ENCODE peak calls at places on chromosomes 11 and 22, in ten cellular contexts. L, H, R, U, Y, C, A, D, W and K are unnamed samples.

GRCh38 chr11:120912504-120912903 is 111.4 kb upstream of the TBCEL start:
- DNase-seq in L (no peak), H (peak), R (no peak), U (no peak), Y (peak), C (peak), A (no peak), D (peak), W (peak), K (peak)

GRCh38 chr11:122524532-122524882 is 131.0 kb upstream of the UBASH3B start:
- DNase-seq in L (no peak), H (peak), R (no peak), U (no peak), Y (no peak), C (no peak), A (no peak), D (no peak), W (no peak), K (no peak)

GRCh38 chr11:14041040-14041439 is 78.5 kb downstream of the SPON1 start:
- DNase-seq in L (no peak), H (no peak), R (no peak), U (no peak), Y (no peak), C (no peak), A (no peak), D (no peak), W (peak), K (no peak)

GRCh38 chr11:68256331-68256741 is 15.4 kb downstream of the C11orf24 start:
- DNase-seq in L (peak), H (no peak), R (no peak), U (no peak), Y (no peak), C (no peak), A (no peak), D (no peak), W (peak), K (no peak)

GRCh38 chr11:22337571-22338464 is at the start of gene SLC17A6:
- DNase-seq in L (no peak), H (no peak), R (no peak), U (no peak), Y (no peak), C (peak), A (no peak), D (peak), W (peak), K (no peak)

GRCh38 chr11:2583605-2583958 is 116.2 kb downstream of the KCNQ1OT1 start:
- DNase-seq in L (no peak), H (no peak), R (no peak), U (no peak), Y (no peak), C (no peak), A (no peak), D (no peak), W (no peak), K (no peak)

GRCh38 chr11:13713982-13714381 is 45.5 kb downstream of the FAR1 start:
- DNase-seq in L (no peak), H (no peak), R (no peak), U (no peak), Y (no peak), C (no peak), A (no peak), D (no peak), W (no peak), K (no peak)

GRCh38 chr11:127412234-127412633 is 411.7 kb upstream of the KIRREL3 start:
- DNase-seq in L (no peak), H (no peak), R (no peak), U (no peak), Y (no peak), C (no peak), A (no peak), D (no peak), W (no peak), K (no peak)

GRCh38 chr11:61418136-61418535 is 11.6 kb downstream of the CPSF7 start:
- DNase-seq in L (no peak), H (no peak), R (no peak), U (no peak), Y (no peak), C (no peak), A (no peak), D (no peak), W (no peak), K (peak)

GRCh38 chr11:96954587-96954986 is 564.8 kb downstream of the JRKL start:
- DNase-seq in L (no peak), H (no peak), R (no peak), U (no peak), Y (no peak), C (no peak), A (no peak), D (no peak), W (no peak), K (no peak)

GRCh38 chr11:12175694-12176241 is 65.4 kb downstream of the MICAL2 start:
- DNase-seq in L (no peak), H (peak), R (no peak), U (no peak), Y (no peak), C (no peak), A (no peak), D (peak), W (peak), K (peak)

GRCh38 chr11:82942376-82942775 is 40.8 kb downstream of the DDIAS start:
- DNase-seq in L (no peak), H (no peak), R (no peak), U (no peak), Y (no peak), C (no peak), A (no peak), D (no peak), W (no peak), K (no peak)

GRCh38 chr22:26398741-26399153 is 30.3 kb upstream of the ASPHD2 start:
- DNase-seq in L (peak), H (peak), R (peak), U (peak), Y (peak), C (peak), A (peak), D (peak), W (peak), K (peak)

GRCh38 chr11:17719028-17719939 is at the start of gene MYOD1:
- DNase-seq in L (no peak), H (no peak), R (peak), U (no peak), Y (no peak), C (no peak), A (no peak), D (peak), W (no peak), K (no peak)

GRCh38 chr11:59259867-59260475 is 47.2 kb upstream of the MPEG1 start:
- DNase-seq in L (no peak), H (no peak), R (no peak), U (no peak), Y (no peak), C (no peak), A (no peak), D (no peak), W (no peak), K (no peak)

GRCh38 chr22:46367707-46368191 is 32.2 kb downstream of the TRMU start:
- DNase-seq in L (peak), H (no peak), R (no peak), U (peak), Y (peak), C (peak), A (peak), D (peak), W (peak), K (no peak)

GRCh38 chr22:40310081-40310770 is 36.1 kb upstream of the ADSL start:
- DNase-seq in L (no peak), H (peak), R (peak), U (no peak), Y (peak), C (no peak), A (no peak), D (peak), W (peak), K (no peak)

GRCh38 chr22:41913842-41914534 is 886 bp downstream of the SHISA8 start:
- DNase-seq in L (no peak), H (no peak), R (no peak), U (no peak), Y (no peak), C (no peak), A (no peak), D (no peak), W (no peak), K (no peak)

GRCh38 chr11:10727259-10727851 is 23.7 kb upstream of the CTR9 start:
- DNase-seq in L (no peak), H (peak), R (no peak), U (no peak), Y (peak), C (no peak), A (no peak), D (no peak), W (peak), K (no peak)

GRCh38 chr22:50731811-50732624 is 6.0 kb upstream of the ACR start:
- DNase-seq in L (peak), H (no peak), R (no peak), U (peak), Y (peak), C (peak), A (no peak), D (no peak), W (peak), K (no peak)

GRCh38 chr11:9493492-9493891 is 32.7 kb downstream of the ZNF143 start:
- DNase-seq in L (no peak), H (no peak), R (no peak), U (no peak), Y (no peak), C (no peak), A (no peak), D (no peak), W (peak), K (no peak)

GRCh38 chr11:12410006-12410728 is 32.8 kb downstream of the PARVA start:
- DNase-seq in L (no peak), H (no peak), R (peak), U (peak), Y (no peak), C (no peak), A (no peak), D (no peak), W (peak), K (no peak)

GRCh38 chr11:42960521-42961088 is 351.2 kb upstream of the API5 start:
- DNase-seq in L (no peak), H (no peak), R (no peak), U (peak), Y (no peak), C (no peak), A (no peak), D (no peak), W (no peak), K (no peak)

GRCh38 chr22:46462726-46463371 is 74.6 kb downstream of the CELSR1 start:
- DNase-seq in L (no peak), H (peak), R (no peak), U (no peak), Y (no peak), C (no peak), A (no peak), D (no peak), W (peak), K (peak)

GRCh38 chr22:35457729-35458546 is 58.0 kb downstream of the MCM5 start:
- DNase-seq in L (no peak), H (no peak), R (no peak), U (no peak), Y (no peak), C (no peak), A (no peak), D (no peak), W (no peak), K (no peak)

GRCh38 chr11:105004021-105004420 is 18.9 kb downstream of the CASP5 start:
- DNase-seq in L (no peak), H (no peak), R (no peak), U (no peak), Y (no peak), C (no peak), A (no peak), D (peak), W (peak), K (no peak)

GRCh38 chr11:2870955-2871720 is 14.4 kb downstream of the CDKN1C start:
- DNase-seq in L (no peak), H (no peak), R (no peak), U (no peak), Y (no peak), C (no peak), A (no peak), D (no peak), W (peak), K (no peak)

GRCh38 chr22:41094036-41094435 is 1.6 kb downstream of the EP300 start:
- DNase-seq in L (no peak), H (no peak), R (no peak), U (no peak), Y (no peak), C (no peak), A (no peak), D (no peak), W (peak), K (no peak)

GRCh38 chr22:33654173-33654890 is 265.9 kb downstream of the LARGE1 start:
- DNase-seq in L (no peak), H (no peak), R (no peak), U (no peak), Y (no peak), C (no peak), A (no peak), D (no peak), W (no peak), K (no peak)

GRCh38 chr22:47795477-47796127 is 1033.2 kb downstream of the TBC1D22A start:
- DNase-seq in L (no peak), H (no peak), R (no peak), U (no peak), Y (no peak), C (no peak), A (no peak), D (no peak), W (no peak), K (no peak)

GRCh38 chr22:46082633-46083032 is 67.7 kb upstream of the PPARA start:
- DNase-seq in L (no peak), H (no peak), R (peak), U (no peak), Y (no peak), C (no peak), A (no peak), D (no peak), W (peak), K (no peak)

DNA sequence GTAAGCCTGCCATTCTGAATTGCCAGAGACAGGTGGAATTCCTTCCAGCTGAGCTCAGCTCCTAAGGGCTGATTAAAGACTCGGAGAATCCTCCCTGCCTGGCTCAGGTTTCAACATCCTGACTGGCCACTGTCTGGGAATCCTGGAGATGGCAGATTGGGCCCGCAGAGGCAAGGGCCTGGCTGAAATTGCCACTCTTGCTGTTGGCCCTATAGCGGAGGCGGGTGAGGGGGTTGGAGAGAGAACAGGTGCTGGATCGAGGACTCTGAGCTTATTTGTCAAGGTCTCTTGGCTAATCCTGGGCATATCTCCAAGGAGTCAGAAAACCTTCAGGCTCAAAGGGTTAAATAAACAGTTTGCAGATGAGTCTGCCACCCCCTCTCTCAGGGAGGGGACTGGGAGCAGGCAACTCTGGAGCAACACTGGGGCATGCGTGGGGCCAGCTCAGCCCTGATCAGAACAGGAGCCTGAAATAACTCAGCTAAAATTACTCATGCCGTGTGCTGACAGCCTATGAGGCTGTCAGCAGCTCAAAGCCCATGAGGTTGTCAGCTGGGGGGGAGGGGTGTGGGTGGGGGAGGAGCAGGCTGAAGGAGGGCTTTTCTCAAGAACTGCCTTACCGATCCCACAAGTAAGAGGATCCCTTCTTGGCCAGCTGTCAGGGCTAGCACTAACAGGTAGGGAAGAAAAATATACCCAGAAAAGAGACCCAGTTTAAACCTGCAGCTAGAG is 14.7 kb upstream of the MFRP start:
- DNase-seq in L (peak), H (peak), R (peak), U (no peak), Y (peak), C (peak), A (no peak), D (peak), W (peak), K (peak)
- H3K4me3 ChIP-seq in L (peak), H (no peak), R (no peak), U (no peak), Y (no peak), C (no peak), A (no peak), D (peak), W (no peak), K (no peak)

DNA sequence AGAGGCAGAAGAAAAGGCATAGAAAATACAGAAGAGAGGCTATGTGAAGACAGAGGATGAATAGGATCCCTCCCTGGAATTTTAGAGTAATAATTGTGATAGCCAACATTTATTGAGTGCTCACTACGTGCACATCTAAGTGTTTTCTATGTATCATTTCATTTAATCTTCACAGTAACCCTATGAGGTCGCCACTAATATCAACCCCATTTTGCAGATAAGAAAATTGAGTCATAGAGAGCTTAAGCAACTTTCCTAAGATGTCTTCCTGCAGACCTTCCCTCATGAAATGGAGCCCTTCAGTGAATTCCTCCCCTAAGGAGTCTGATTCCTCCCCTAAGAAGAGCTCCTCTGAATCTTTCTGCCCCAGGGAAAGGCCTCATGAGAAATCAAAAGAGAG is 38.1 kb downstream of the RRP8 start:
- DNase-seq in L (no peak), H (no peak), R (no peak), U (no peak), Y (no peak), C (no peak), A (no peak), D (no peak), W (no peak), K (no peak)
- H3K4me3 ChIP-seq in L (no peak), H (no peak), R (no peak), U (no peak), Y (no peak), C (no peak), A (no peak), D (no peak), W (no peak), K (no peak)

DNA sequence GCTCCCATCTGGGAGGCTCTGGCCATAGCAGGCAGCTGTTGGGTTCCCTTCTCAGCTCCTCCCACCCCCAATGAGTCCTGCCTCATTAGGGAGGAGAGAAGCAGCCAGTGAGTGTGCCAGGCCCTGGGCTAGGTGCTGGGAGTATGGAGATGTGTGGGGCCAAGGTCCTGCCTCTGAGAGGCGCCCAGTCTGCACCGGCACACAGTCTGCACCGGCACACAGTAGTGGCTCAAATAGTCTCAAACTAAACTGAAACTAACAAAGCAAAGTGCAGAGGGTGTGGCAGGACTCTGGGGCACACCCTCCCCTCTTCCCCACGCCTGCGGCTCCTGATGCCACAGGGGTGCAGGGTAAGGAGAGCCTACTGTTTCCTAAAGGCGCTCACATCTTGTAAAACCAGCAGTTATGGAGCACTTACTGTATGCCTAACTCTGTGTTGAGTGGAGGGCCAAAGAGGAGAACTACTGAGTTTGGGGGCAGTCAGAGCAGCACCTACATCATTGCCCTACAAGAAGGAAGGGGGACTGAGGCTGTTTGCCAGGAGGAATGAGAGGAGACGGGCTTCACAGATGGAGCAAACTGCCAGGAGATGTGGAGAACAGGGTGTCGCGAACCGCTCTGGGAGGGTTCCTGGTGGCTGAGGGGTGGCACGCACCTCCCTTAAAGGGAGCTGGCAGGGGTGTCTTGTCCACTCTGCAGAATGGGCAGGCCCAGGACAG is 959 bp upstream of the SH3BP1 start:
- DNase-seq in L (no peak), H (no peak), R (no peak), U (no peak), Y (no peak), C (no peak), A (no peak), D (no peak), W (no peak), K (no peak)
- H3K4me3 ChIP-seq in L (peak), H (no peak), R (peak), U (no peak), Y (peak), C (no peak), A (peak), D (peak), W (peak), K (no peak)

GRCh38 chr11:63945482-63946163 is 6.8 kb downstream of the NAA40 start:
- DNase-seq in L (peak), H (peak), R (peak), U (peak), Y (peak), C (peak), A (no peak), D (no peak), W (peak), K (peak)
- H3K4me3 ChIP-seq in L (peak), H (no peak), R (no peak), U (no peak), Y (no peak), C (no peak), A (no peak), D (no peak), W (no peak), K (no peak)

DNA sequence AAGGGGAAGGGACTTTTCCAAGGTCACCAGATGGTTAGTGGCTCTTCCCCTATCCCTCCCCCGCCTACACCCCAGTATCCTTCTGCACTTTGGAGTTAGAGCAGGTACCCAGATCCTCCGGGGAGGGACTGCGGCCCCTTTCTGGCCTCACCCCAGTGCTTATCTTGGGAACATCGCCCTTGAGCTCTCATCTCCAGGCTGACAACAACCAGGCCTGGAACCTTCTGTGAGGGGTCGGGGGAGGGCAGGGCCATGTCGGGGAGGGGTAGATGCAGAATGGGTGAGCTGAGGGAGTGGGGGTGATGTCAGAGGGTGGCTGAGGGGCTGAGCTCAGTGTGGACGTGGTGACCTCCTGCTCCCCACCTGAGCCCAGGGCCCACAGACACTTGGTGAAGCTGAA is 7.5 kb upstream of the NAALADL1 start:
- DNase-seq in L (no peak), H (no peak), R (no peak), U (no peak), Y (no peak), C (no peak), A (no peak), D (no peak), W (no peak), K (no peak)
- H3K4me3 ChIP-seq in L (no peak), H (no peak), R (no peak), U (no peak), Y (no peak), C (no peak), A (no peak), D (no peak), W (no peak), K (no peak)

GRCh38 chr11:48004456-48004855 is 24.1 kb downstream of the PTPRJ start:
- DNase-seq in L (no peak), H (no peak), R (no peak), U (no peak), Y (no peak), C (no peak), A (no peak), D (no peak), W (no peak), K (no peak)
- H3K4me3 ChIP-seq in L (no peak), H (no peak), R (no peak), U (no peak), Y (no peak), C (no peak), A (no peak), D (no peak), W (no peak), K (no peak)